ENCODE peak calls at places on chromosomes 1 and 21, in seven cellular contexts. T is CD4-positive, alpha-beta T cell; V is right atrium auricular region; E is heart right ventricle; Y is substantia nigra; I is esophagus muscularis mucosa; J is PC-3. W is an unnamed sample.

GRCh38 chr21:44297525-44298290 is 2.1 kb upstream of the PFKL start:
- DNase-seq in E (peak), I (peak), V (peak), T (peak), Y (peak), J (peak), W (peak)

GRCh38 chr1:88800382-88801051 is 90.8 kb downstream of the GTF2B start:
- DNase-seq in V (no peak), E (no peak), T (peak), J (peak), I (no peak), Y (no peak), W (no peak)

GRCh38 chr1:53638641-53639035 is 100.3 kb downstream of the GLIS1 start:
- DNase-seq in T (no peak), I (no peak), J (no peak), V (no peak), E (no peak), Y (no peak), W (no peak)

GRCh38 chr1:201566933-201567801 is 28.2 kb downstream of the NAV1 start:
- DNase-seq in I (no peak), V (no peak), Y (no peak), J (no peak), T (no peak), E (no peak), W (no peak)

GRCh38 chr21:17466166-17466565 is 46.7 kb upstream of the CXADR start:
- DNase-seq in T (no peak), Y (no peak), J (peak), I (no peak), E (no peak), V (no peak), W (no peak)

GRCh38 chr21:44334637-44335030 is 4.6 kb downstream of the CFAP410 start:
- DNase-seq in Y (no peak), V (no peak), E (peak), T (no peak), I (no peak), J (no peak), W (no peak)

GRCh38 chr1:228122921-228123441 is 13.9 kb upstream of the MRPL55 start:
- DNase-seq in E (no peak), T (no peak), V (no peak), I (no peak), J (no peak), Y (no peak), W (no peak)

GRCh38 chr1:163924041-163924440 is 602.3 kb downstream of the NUF2 start:
- DNase-seq in T (no peak), J (no peak), I (no peak), V (no peak), Y (no peak), E (no peak), W (no peak)

GRCh38 chr1:96559707-96560588 is 161.6 kb upstream of the PTBP2 start:
- DNase-seq in T (no peak), V (peak), J (peak), E (no peak), I (no peak), Y (no peak), W (no peak)

GRCh38 chr1:67983867-67984266 is 66.6 kb downstream of the DIRAS3 start:
- DNase-seq in E (no peak), V (no peak), T (no peak), I (no peak), J (no peak), Y (no peak), W (no peak)

GRCh38 chr1:89724369-89725015 is 91.6 kb downstream of the LRRC8C start:
- DNase-seq in Y (no peak), E (peak), J (peak), I (no peak), V (peak), T (no peak), W (no peak)

GRCh38 chr1:193019442-193020026 is 39.6 kb downstream of the UCHL5 start:
- DNase-seq in Y (no peak), E (no peak), T (no peak), J (peak), I (no peak), V (no peak), W (no peak)

GRCh38 chr1:169193191-169193850 is 86.8 kb downstream of the ATP1B1 start:
- DNase-seq in V (no peak), J (no peak), T (no peak), E (peak), I (no peak), Y (no peak), W (peak)

GRCh38 chr1:214296860-214297699 is 16.1 kb downstream of the SMYD2 start:
- DNase-seq in E (no peak), J (peak), T (no peak), I (no peak), V (no peak), Y (no peak), W (no peak)

GRCh38 chr1:67429528-67430357 is 459 bp downstream of the SERBP1 start:
- DNase-seq in V (no peak), T (no peak), Y (peak), I (no peak), E (peak), J (peak), W (peak)

GRCh38 chr1:230459463-230459862 is 33.3 kb upstream of the PGBD5 start:
- DNase-seq in V (no peak), Y (no peak), E (no peak), J (peak), I (no peak), T (no peak), W (no peak)

GRCh38 chr1:236975461-236975860 is 28.8 kb downstream of the MT1HL1 start:
- DNase-seq in J (no peak), V (no peak), T (no peak), I (no peak), Y (no peak), E (no peak), W (no peak)

GRCh38 chr1:168468042-168468809 is 75.6 kb downstream of the XCL2 start:
- DNase-seq in Y (no peak), J (no peak), E (no peak), V (no peak), T (no peak), I (no peak), W (no peak)

GRCh38 chr1:167447521-167448136 is 70.7 kb downstream of the CD247 start:
- DNase-seq in Y (no peak), V (no peak), T (peak), J (peak), I (no peak), E (no peak), W (no peak)

GRCh38 chr1:4585216-4585615 is 69.2 kb upstream of the AJAP1 start:
- DNase-seq in I (no peak), V (no peak), E (peak), Y (no peak), T (no peak), J (peak), W (no peak)

GRCh38 chr1:52668711-52669110 is 29.4 kb downstream of the COA7 start:
- DNase-seq in I (no peak), J (peak), E (no peak), T (no peak), V (no peak), Y (no peak), W (no peak)

GRCh38 chr1:213061263-213061662 is 10.2 kb downstream of the RPS6KC1 start:
- DNase-seq in I (no peak), J (peak), V (no peak), T (no peak), Y (no peak), E (no peak), W (no peak)

GRCh38 chr1:94143809-94144176 is 22.8 kb upstream of the ABCA4 start:
- DNase-seq in Y (no peak), I (no peak), T (no peak), J (no peak), V (no peak), E (no peak), W (no peak)

GRCh38 chr1:115469703-115470476 is 131.8 kb upstream of the NGF start:
- DNase-seq in E (peak), J (peak), T (no peak), Y (no peak), V (peak), I (no peak), W (no peak)

GRCh38 chr1:209723761-209724693 is 19.4 kb downstream of the HSD11B1 start:
- DNase-seq in J (no peak), I (no peak), E (no peak), T (no peak), V (no peak), Y (no peak), W (no peak)

GRCh38 chr1:12333036-12333785 is 103.4 kb downstream of the VPS13D start:
- DNase-seq in Y (no peak), J (no peak), E (no peak), T (no peak), I (peak), V (no peak), W (no peak)

GRCh38 chr1:76066390-76066789 is 8.2 kb upstream of the ST6GALNAC3 start:
- DNase-seq in Y (no peak), V (no peak), E (no peak), I (no peak), T (no peak), J (peak), W (no peak)

GRCh38 chr1:193234523-193234922 is 48.1 kb upstream of the B3GALT2 start:
- DNase-seq in Y (no peak), V (no peak), J (no peak), E (no peak), I (no peak), T (no peak), W (no peak)

GRCh38 chr1:56788102-56788501 is 31.1 kb downstream of the FYB2 start:
- DNase-seq in Y (no peak), V (no peak), T (no peak), J (no peak), I (no peak), E (no peak), W (no peak)

GRCh38 chr1:56790036-56790435 is 29.2 kb downstream of the FYB2 start:
- DNase-seq in J (no peak), I (no peak), Y (no peak), T (no peak), E (no peak), V (no peak), W (no peak)

GRCh38 chr1:56787330-56787729 is 31.9 kb downstream of the FYB2 start:
- DNase-seq in J (no peak), E (no peak), I (no peak), T (no peak), Y (no peak), V (no peak), W (no peak)

DNA sequence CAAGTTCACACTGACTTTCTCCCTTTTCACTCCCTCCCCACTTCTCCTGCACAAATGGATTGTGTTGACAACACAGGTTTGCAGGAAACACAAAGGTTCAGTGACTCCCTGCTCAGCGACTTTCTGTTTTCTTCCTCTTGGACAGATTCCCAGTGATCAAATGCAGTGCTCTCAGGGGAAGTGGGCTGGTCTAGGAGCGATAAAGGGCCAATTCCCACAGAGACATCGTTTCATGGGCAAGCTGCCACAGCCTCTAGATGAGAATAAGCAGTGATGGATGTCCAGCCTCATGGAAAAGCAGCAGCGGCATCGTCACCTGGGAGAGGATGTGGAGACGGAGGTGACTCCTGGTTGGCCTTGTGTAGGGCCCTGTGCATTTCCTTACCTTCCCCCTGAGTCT is 30.6 kb downstream of the FYB2 start:
- DNase-seq in J (peak), I (no peak), Y (no peak), E (peak), V (no peak), T (no peak), W (no peak)
- H3K27ac ChIP-seq in J (no peak), I (no peak), Y (no peak), E (peak), V (no peak), T (no peak), W (no peak)

GRCh38 chr1:232596666-232597303 is 33.1 kb downstream of the SIPA1L2 start:
- DNase-seq in Y (no peak), I (no peak), J (no peak), E (no peak), V (no peak), T (no peak), W (no peak)
- H3K27ac ChIP-seq in Y (no peak), I (peak), J (no peak), E (peak), V (no peak), T (no peak), W (no peak)

DNA sequence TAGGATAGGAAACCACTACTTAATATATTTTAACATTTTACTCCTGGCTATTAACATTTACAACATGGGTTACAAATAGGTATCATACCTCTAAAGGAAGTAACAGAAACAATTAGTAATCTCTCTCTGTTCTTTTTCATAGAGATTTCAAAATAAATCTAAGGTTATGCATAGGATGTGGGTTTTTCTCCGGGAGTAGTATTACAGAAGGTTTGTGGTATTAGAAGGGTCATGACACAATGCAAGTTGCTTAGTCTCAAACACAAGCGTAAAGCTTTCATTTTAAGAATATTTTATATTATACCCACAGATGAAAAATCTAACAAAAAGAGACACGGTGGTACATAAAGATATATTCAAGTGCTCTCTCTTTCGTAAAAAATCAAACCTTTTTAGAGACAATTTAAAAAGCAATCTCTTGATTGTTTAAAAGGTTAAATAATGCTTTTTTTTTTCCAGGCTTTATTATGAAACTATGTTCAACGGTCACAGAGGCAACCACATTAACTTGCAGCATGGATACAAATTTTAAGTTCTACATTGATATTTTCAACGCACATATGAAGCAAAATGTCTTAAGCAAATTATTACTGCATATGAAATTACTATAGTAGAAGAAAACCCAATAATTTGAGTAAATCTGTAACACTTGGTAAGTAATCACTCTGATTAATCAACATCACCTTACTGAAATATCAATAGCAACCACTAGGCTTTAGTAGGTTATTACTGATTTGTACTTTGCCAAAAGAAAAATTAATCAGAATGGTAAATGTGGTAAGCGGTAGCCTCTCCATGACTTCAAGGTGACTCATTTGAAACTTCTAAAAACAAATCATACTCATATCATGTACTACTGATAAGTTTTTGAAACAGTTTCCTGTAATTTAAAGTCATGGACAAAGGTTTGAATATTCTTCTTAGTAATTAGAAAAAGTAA is 97.4 kb upstream of the GFI1 start:
- DNase-seq in J (peak), Y (no peak), I (no peak), V (no peak), T (no peak), E (no peak), W (no peak)
- H3K27ac ChIP-seq in J (peak), Y (no peak), I (no peak), V (no peak), T (peak), E (no peak), W (no peak)

DNA sequence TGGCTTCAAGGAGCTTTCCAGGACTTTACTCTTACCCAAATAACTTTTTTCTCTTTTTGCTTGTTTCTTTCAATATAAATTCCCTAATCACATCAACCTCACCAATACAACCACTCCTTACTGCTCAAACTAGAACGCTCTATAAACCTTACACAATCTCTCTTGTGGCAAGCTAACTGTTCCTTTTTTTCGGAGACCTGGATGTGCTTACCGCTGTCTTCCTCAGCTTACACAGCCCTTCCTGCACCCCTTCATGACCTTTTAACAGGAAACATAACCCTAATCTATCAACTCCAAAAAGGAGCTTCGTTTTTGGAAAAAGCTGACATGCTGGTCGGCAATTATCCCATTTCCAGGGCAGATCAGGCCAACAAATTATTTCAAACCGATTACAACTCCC is 24.1 kb upstream of the SLC2A5 start:
- DNase-seq in V (no peak), E (no peak), Y (no peak), I (no peak), T (no peak), J (no peak), W (no peak)
- H3K27ac ChIP-seq in V (no peak), E (no peak), Y (no peak), I (no peak), T (no peak), J (no peak), W (no peak)

GRCh38 chr1:224292419-224292818 is 37.6 kb downstream of the NVL start:
- DNase-seq in J (peak), E (no peak), V (no peak), Y (no peak), I (peak), T (no peak), W (no peak)

GRCh38 chr1:224298344-224299330 is 31.3 kb downstream of the NVL start:
- DNase-seq in V (no peak), T (no peak), E (no peak), J (no peak), Y (no peak), I (no peak), W (no peak)

GRCh38 chr1:224300346-224300745 is 29.6 kb downstream of the NVL start:
- DNase-seq in T (no peak), I (no peak), Y (no peak), V (no peak), J (peak), E (no peak), W (no peak)

GRCh38 chr1:224294775-224295174 is 35.2 kb downstream of the NVL start:
- DNase-seq in E (no peak), Y (no peak), V (no peak), T (no peak), I (no peak), J (no peak), W (no peak)
- H3K27ac ChIP-seq in E (no peak), Y (no peak), V (no peak), T (no peak), I (no peak), J (no peak), W (no peak)

DNA sequence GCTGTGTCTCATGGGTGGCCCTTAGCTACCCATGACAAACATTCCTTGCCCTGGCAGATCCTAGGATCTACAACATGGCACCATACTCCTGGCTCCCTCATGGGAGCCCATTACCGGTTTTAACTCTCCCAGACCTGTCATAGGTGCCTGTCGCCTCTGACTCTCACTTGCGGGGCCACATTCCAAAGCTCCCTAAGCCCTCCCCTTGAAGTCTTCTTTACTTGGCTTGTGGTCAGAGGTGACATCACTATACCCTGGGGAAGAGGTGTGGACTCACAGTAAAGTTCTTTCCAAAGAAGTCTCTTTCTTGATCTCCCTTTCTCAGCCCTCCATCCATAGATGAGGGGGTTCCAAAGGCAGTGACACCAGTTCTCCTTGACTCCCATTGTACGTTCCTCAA is 5.4 kb upstream of the SLAMF9 start:
- DNase-seq in J (peak), I (no peak), V (no peak), Y (no peak), E (no peak), T (no peak), W (no peak)
- H3K27ac ChIP-seq in J (peak), I (no peak), V (no peak), Y (no peak), E (no peak), T (no peak), W (no peak)

GRCh38 chr1:150080784-150081183 is 13.2 kb downstream of the VPS45 start:
- DNase-seq in I (no peak), J (no peak), Y (no peak), V (no peak), T (no peak), E (no peak), W (no peak)
- H3K27ac ChIP-seq in I (no peak), J (no peak), Y (no peak), V (peak), T (no peak), E (peak), W (no peak)

DNA sequence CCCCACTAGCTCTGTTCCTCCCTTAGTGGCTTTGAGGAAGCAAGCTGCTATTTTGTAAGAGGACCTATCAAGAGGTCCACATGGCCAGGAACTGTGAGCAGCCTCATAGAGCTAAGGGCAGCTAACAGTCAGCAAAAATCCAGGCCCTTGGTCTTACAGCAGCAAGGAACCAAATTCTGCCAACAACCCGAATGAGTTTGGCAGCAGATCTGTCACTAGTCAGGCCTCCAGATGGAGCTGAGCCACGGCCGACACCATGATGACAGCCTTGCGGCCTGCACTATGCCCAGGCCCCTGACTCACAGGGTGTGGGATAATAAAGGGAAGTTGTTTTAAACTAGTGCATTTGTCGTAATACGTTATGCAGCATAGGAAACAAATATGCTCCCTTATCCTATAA is 28.0 kb upstream of the H3-3A start:
- DNase-seq in I (peak), Y (peak), J (peak), V (peak), T (no peak), E (peak), W (no peak)
- H3K27ac ChIP-seq in I (peak), Y (peak), J (peak), V (peak), T (no peak), E (peak), W (peak)